ENCODE peak calls at places on chromosomes 5 and 9, in four cellular contexts. U, M, F and L are unnamed samples.

GRCh38 chr5:172361566-172362238 is 78.1 kb upstream of the UBTD2 start:
- DNase-seq in F (no peak), M (peak), U (no peak), L (peak)

GRCh38 chr9:130024597-130024994 is 18.4 kb downstream of the FNBP1 start:
- DNase-seq in U (no peak), M (no peak), F (no peak), L (peak)

GRCh38 chr9:127838375-127839078 is 15.9 kb downstream of the ENG start:
- DNase-seq in F (no peak), U (peak), M (peak), L (peak)

GRCh38 chr5:133314086-133314485 is 262.3 kb downstream of the HSPA4 start:
- DNase-seq in M (no peak), F (no peak), U (no peak), L (no peak)

GRCh38 chr9:109033941-109034700 is 20.8 kb upstream of the CTNNAL1 start:
- DNase-seq in M (no peak), F (no peak), U (no peak), L (peak)

GRCh38 chr9:92970467-92970923 is 23.2 kb downstream of the FGD3 start:
- DNase-seq in U (no peak), M (peak), F (no peak), L (peak)

GRCh38 chr9:79799691-79800345 is 228.1 kb downstream of the TLE4 start:
- DNase-seq in M (peak), U (peak), F (no peak), L (peak)

GRCh38 chr9:97969014-97969413 is 14.1 kb upstream of the ANP32B start:
- DNase-seq in U (no peak), M (no peak), F (no peak), L (no peak)

GRCh38 chr5:140565024-140565779 is 574 bp downstream of the SLC35A4 start:
- DNase-seq in F (no peak), M (peak), U (no peak), L (peak)

GRCh38 chr5:173334808-173335207 is 6.6 kb upstream of the STC2 start:
- DNase-seq in U (no peak), M (no peak), F (no peak), L (no peak)

GRCh38 chr9:104269374-104269773 is 175.3 kb downstream of the SMC2 start:
- DNase-seq in M (no peak), U (no peak), F (no peak), L (no peak)

GRCh38 chr9:136059851-136060670 is 35.0 kb downstream of the NACC2 start:
- DNase-seq in F (no peak), M (no peak), U (peak), L (peak)

GRCh38 chr5:9409413-9410089 is 136.3 kb downstream of the SEMA5A start:
- DNase-seq in M (no peak), F (no peak), U (no peak), L (no peak)

GRCh38 chr5:179596421-179596820 is 27.1 kb downstream of the HNRNPH1 start:
- DNase-seq in U (no peak), M (no peak), F (no peak), L (no peak)

GRCh38 chr9:18707078-18707477 is 233.1 kb downstream of the ADAMTSL1 start:
- DNase-seq in M (no peak), F (no peak), U (no peak), L (no peak)

GRCh38 chr5:149799119-149799623 is 69.1 kb downstream of the PPARGC1B start:
- DNase-seq in U (peak), F (no peak), M (peak), L (peak)

GRCh38 chr9:37593877-37594448 is 1.6 kb upstream of the TOMM5 start:
- DNase-seq in U (no peak), F (no peak), M (no peak), L (no peak)

GRCh38 chr5:73419414-73420390 is 28.9 kb downstream of the FOXD1 start:
- DNase-seq in M (peak), U (no peak), F (no peak), L (peak)

GRCh38 chr5:137218471-137218870 is 280.7 kb downstream of the SPOCK1 start:
- DNase-seq in F (no peak), U (no peak), M (no peak), L (peak)

GRCh38 chr9:129570450-129571297 is 50.2 kb downstream of the C9orf50 start:
- DNase-seq in M (peak), U (peak), F (no peak), L (peak)

GRCh38 chr5:170907758-170908157 is 45.9 kb downstream of the RANBP17 start:
- DNase-seq in M (peak), F (no peak), U (no peak), L (peak)

GRCh38 chr9:137281345-137282116 is 4.0 kb downstream of the TOR4A start:
- DNase-seq in M (no peak), U (no peak), F (no peak), L (no peak)

GRCh38 chr9:126326228-126327015 is at the start of gene MVB12B:
- DNase-seq in M (no peak), F (peak), U (peak), L (no peak)

GRCh38 chr5:147223951-147224791 is 10.7 kb upstream of the STK32A start:
- DNase-seq in M (peak), U (no peak), F (no peak), L (peak)

GRCh38 chr9:138097501-138097991 is 220.0 kb downstream of the CACNA1B start:
- DNase-seq in M (no peak), U (no peak), F (no peak), L (no peak)

GRCh38 chr5:140341591-140341990 is 4.8 kb downstream of the HBEGF start:
- DNase-seq in U (peak), M (no peak), F (no peak), L (no peak)

GRCh38 chr5:112757468-112758208 is 20.0 kb downstream of the APC start:
- DNase-seq in U (no peak), M (no peak), F (no peak), L (peak)

GRCh38 chr9:131330814-131331600 is 41.5 kb downstream of the PLPP7 start:
- DNase-seq in F (no peak), U (peak), M (no peak), L (no peak)

GRCh38 chr5:76441890-76442673 is 39.0 kb downstream of the IQGAP2 start:
- DNase-seq in F (no peak), M (no peak), U (no peak), L (no peak)

GRCh38 chr5:33850100-33850594 is 41.6 kb downstream of the ADAMTS12 start:
- DNase-seq in U (no peak), F (peak), M (peak), L (peak)

GRCh38 chr9:121288874-121289553 is 21.1 kb downstream of the GSN start:
- DNase-seq in U (peak), M (no peak), F (no peak), L (peak)

GRCh38 chr9:129868571-129869486 is 33.6 kb downstream of the USP20 start:
- DNase-seq in F (peak), M (no peak), U (no peak), L (no peak)

GRCh38 chr9:90966475-90967150 is 165.0 kb downstream of the SYK start:
- DNase-seq in U (no peak), M (peak), F (no peak), L (peak)

GRCh38 chr9:137691648-137692357 is 73.0 kb downstream of the EHMT1 start:
- DNase-seq in M (no peak), U (peak), F (no peak), L (no peak)

GRCh38 chr5:36153299-36153677 is 1.4 kb downstream of the SKP2 start:
- DNase-seq in M (no peak), F (no peak), U (no peak), L (no peak)
- H3K4me3 ChIP-seq in M (peak), F (no peak), U (peak), L (peak)

DNA sequence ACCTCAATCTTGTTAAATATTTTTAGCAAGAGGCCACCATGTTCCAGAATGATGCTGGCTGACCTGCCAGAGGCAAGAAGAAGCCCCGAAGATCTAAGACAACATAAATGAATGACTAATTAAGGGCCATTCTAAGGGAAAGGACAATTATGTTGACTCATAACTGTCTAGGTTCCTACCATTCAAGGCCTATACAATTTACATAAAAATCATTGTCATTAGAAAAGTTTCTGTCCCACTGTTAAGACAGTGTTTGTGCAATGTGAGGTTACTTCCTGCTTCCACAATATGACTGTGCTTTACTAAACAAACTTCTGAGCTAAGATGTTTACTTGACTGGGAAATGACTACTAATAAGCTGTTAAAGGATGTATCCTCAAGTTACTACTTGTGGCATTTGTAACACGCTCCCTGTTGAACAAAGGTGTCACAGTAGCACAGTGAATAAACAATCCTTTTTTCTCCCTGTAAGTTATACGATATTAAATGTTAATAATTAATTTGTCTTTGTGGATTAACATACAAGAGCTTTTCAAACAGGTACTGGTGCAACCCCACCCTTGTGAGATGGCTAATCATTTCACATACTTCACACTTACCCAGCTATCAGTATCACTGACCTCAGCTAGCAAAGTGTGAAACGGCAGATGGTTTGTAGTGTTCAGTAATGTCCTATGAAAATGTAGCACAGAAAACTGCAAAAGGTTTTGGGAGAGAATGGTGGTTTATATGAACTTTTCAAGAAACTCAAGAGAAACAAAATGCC is 195.8 kb downstream of the EFNA5 start:
- DNase-seq in U (no peak), M (no peak), F (no peak), L (no peak)
- H3K27ac ChIP-seq in U (peak), M (no peak), F (peak), L (no peak)

GRCh38 chr5:175657593-175658271 is at the start of gene HRH2:
- DNase-seq in M (peak), U (peak), F (no peak), L (peak)
- H3K4me3 ChIP-seq in M (peak), U (peak), F (peak), L (peak)

GRCh38 chr9:133608881-133609280 is 308 bp downstream of the FAM163B start:
- DNase-seq in M (no peak), F (no peak), U (no peak), L (no peak)
- H3K27ac ChIP-seq in M (no peak), F (no peak), U (no peak), L (no peak)

GRCh38 chr5:8226148-8226547 is 357.2 kb downstream of the MTRR start:
- DNase-seq in U (no peak), M (no peak), F (no peak), L (no peak)

GRCh38 chr5:8229551-8229950 is 360.6 kb downstream of the MTRR start:
- DNase-seq in F (no peak), M (no peak), U (no peak), L (no peak)

DNA sequence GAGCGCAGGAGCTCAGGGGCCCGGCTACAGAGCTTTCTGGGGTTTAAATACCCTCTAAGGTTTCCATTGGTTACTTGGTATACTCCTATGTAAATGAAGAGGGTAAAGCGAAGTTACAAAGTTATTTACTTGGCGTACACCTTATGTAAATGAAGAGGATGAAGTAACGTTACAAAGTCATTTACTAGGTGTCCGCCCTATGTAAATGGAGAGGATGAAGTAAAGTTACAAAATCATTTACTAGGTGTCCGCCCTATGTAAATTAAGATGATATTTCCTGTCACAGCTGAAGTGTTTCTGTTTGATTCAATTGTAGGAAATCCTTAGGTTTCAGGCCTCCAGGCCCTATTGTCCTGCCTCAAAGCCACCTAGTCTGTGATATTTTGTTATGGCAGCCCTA is 358.2 kb downstream of the MTRR start:
- DNase-seq in M (no peak), F (no peak), U (no peak), L (no peak)
- H3K4me3 ChIP-seq in M (no peak), F (no peak), U (no peak), L (no peak)

GRCh38 chr9:71607571-71607970 is 160.7 kb downstream of the CEMIP2 start:
- DNase-seq in M (no peak), U (no peak), F (no peak), L (no peak)

GRCh38 chr9:71608021-71608420 is 160.3 kb downstream of the CEMIP2 start:
- DNase-seq in U (no peak), M (no peak), F (no peak), L (no peak)

GRCh38 chr9:71608825-71609452 is 159.4 kb downstream of the CEMIP2 start:
- DNase-seq in F (no peak), M (peak), U (no peak), L (peak)

GRCh38 chr9:71612889-71613288 is 155.4 kb downstream of the CEMIP2 start:
- DNase-seq in M (no peak), U (no peak), F (no peak), L (no peak)

GRCh38 chr9:71609453-71609840 is 158.9 kb downstream of the CEMIP2 start:
- DNase-seq in F (no peak), M (no peak), U (no peak), L (no peak)
- H3K27ac ChIP-seq in F (no peak), M (no peak), U (no peak), L (no peak)

GRCh38 chr5:176995122-176995490 is 11.5 kb downstream of the UIMC1 start:
- DNase-seq in U (no peak), M (no peak), F (no peak), L (no peak)
- H3K4me3 ChIP-seq in U (no peak), M (no peak), F (no peak), L (no peak)

DNA sequence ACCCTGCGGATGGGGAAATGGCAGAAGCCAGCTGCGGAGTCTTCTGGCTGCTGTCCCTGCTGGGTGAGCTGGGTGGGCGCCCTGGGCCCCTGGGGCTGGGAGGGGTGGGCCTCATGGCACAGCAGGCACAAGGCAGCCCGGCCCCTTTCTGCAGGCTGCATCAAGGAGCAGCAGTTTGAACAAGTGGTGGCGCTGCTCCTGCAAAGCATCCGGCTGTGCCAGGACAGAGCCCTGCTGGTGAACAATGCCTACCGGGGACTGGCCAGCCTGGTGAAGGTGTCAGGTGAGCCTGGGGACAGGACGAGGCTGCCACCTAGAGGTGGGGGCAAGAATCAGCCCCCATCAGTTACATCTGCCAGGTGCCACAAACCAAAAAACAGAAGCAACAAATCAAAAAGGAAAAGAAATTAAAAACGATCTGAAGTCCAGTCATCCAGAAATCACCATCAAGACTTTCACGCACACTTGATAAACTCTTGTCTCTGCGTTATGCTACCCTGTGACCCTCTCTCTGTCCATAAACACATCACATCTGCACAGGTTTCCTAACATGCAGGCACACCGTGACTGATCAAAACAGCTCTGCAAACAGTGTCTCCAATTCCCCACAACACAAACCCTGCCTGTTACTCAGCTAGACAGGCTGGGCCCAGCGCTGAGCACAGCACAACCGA is 13.9 kb downstream of the REXO4 start:
- DNase-seq in U (no peak), F (peak), M (no peak), L (no peak)
- H3K27ac ChIP-seq in U (no peak), F (no peak), M (no peak), L (no peak)

GRCh38 chr5:107577551-107577950 is 93.2 kb downstream of the EFNA5 start:
- DNase-seq in U (no peak), M (no peak), F (no peak), L (no peak)
- H3K4me3 ChIP-seq in U (no peak), M (no peak), F (no peak), L (no peak)